ENCODE peak calls at places on chromosomes 16 and 17, in four cellular contexts. X is RWPE1, V is B cell, N is coronary artery. F is an unnamed sample.

GRCh38 chr17:59074494-59074893 is 32.2 kb downstream of the TRIM37 start:
- DNase-seq in V (no peak), X (no peak), N (no peak), F (peak)

GRCh38 chr16:48444574-48444973 is 59.4 kb upstream of the SIAH1 start:
- DNase-seq in V (no peak), N (peak), X (peak), F (peak)

GRCh38 chr16:57781741-57782606 is 20.3 kb downstream of the KIFC3 start:
- DNase-seq in X (no peak), V (no peak), N (no peak), F (no peak)

GRCh38 chr17:40218740-40219072 is 398 bp upstream of the WIPF2 start:
- DNase-seq in X (peak), N (peak), V (peak), F (peak)

GRCh38 chr16:58040945-58041627 is 15.5 kb downstream of the MMP15 start:
- DNase-seq in V (no peak), X (no peak), N (no peak), F (no peak)

GRCh38 chr17:76736349-76737081 is 616 bp downstream of the SRSF2 start:
- DNase-seq in X (peak), N (peak), V (peak), F (no peak)

GRCh38 chr17:78915872-78916632 is 9.1 kb downstream of the TIMP2 start:
- DNase-seq in X (peak), N (no peak), V (no peak), F (peak)

GRCh38 chr17:17484451-17484899 is 7.7 kb downstream of the MED9 start:
- DNase-seq in X (no peak), V (no peak), N (no peak), F (no peak)

GRCh38 chr16:1413684-1414531 is 596 bp downstream of the UNKL start:
- DNase-seq in V (peak), X (peak), N (no peak), F (no peak)

GRCh38 chr17:75345514-75346167 is 56.4 kb upstream of the SLC25A19 start:
- DNase-seq in N (no peak), V (peak), X (no peak), F (no peak)

GRCh38 chr17:55706808-55707773 is 15.6 kb downstream of the TMEM100 start:
- DNase-seq in X (no peak), N (no peak), V (no peak), F (no peak)

GRCh38 chr16:1712791-1713261 is 6.8 kb downstream of the MAPK8IP3 start:
- DNase-seq in N (no peak), X (no peak), V (peak), F (no peak)

GRCh38 chr17:83064732-83065659 is 14.4 kb upstream of the METRNL start:
- DNase-seq in X (no peak), V (no peak), N (peak), F (peak)

GRCh38 chr17:57915980-57916757 is 39.0 kb downstream of the CUEDC1 start:
- DNase-seq in X (no peak), N (no peak), V (no peak), F (no peak)

GRCh38 chr17:43908111-43908721 is 880 bp upstream of the MPP2 start:
- DNase-seq in V (peak), N (peak), X (peak), F (no peak)

GRCh38 chr17:81097943-81098308 is 63.0 kb downstream of the BAIAP2 start:
- DNase-seq in N (no peak), X (no peak), V (no peak), F (no peak)

GRCh38 chr16:85798901-85799496 is 345 bp downstream of the EMC8 start:
- DNase-seq in N (no peak), V (peak), X (peak), F (no peak)

GRCh38 chr17:81069084-81069645 is 34.2 kb downstream of the BAIAP2 start:
- DNase-seq in X (no peak), N (no peak), V (no peak), F (no peak)

GRCh38 chr16:24085665-24086064 is 170.5 kb upstream of the CACNG3 start:
- DNase-seq in X (no peak), V (no peak), N (no peak), F (no peak)

GRCh38 chr16:12532871-12533610 is 270.6 kb downstream of the CPPED1 start:
- DNase-seq in V (no peak), N (no peak), X (no peak), F (no peak)

GRCh38 chr17:58534901-58535421 is 20.5 kb upstream of the MTMR4 start:
- DNase-seq in N (no peak), V (no peak), X (peak), F (peak)

GRCh38 chr16:58336332-58337089 is 41.7 kb upstream of the PRSS54 start:
- DNase-seq in N (no peak), V (peak), X (peak), F (no peak)

GRCh38 chr17:6279659-6280058 is 155.3 kb downstream of the AIPL1 start:
- DNase-seq in N (no peak), V (no peak), X (peak), F (peak)

GRCh38 chr17:44898768-44899073 is 524 bp downstream of the EFTUD2 start:
- DNase-seq in X (peak), N (no peak), V (no peak), F (no peak)

GRCh38 chr16:69626256-69626655 is 60.5 kb downstream of the NFAT5 start:
- DNase-seq in X (no peak), V (no peak), N (no peak), F (peak)

GRCh38 chr16:49855280-49855821 is 561 bp downstream of the ZNF423 start:
- DNase-seq in X (peak), V (peak), N (peak), F (peak)

GRCh38 chr17:36687736-36688135 is 86.4 kb downstream of the MRM1 start:
- DNase-seq in N (no peak), X (no peak), V (no peak), F (no peak)

GRCh38 chr17:74547736-74548135 is 1.8 kb upstream of the CD300C start:
- DNase-seq in X (no peak), N (no peak), V (no peak), F (no peak)

GRCh38 chr16:57563487-57563750 is 21.0 kb downstream of the ADGRG5 start:
- DNase-seq in X (no peak), N (no peak), V (no peak), F (no peak)

GRCh38 chr16:24013733-24014645 is 178.2 kb downstream of the PRKCB start:
- DNase-seq in X (peak), N (no peak), V (peak), F (no peak)

F was measured in foreskin keratinocyte.